ENCODE peak calls at places on chromosomes 4 and X, in five cellular contexts. M is lower lobe of right lung, U is nephron progenitor cell, P is AG09319, A is foreskin keratinocyte. J is an unnamed sample.

GRCh38 chr4:76087007-76087769 is 12.7 kb downstream of the ART3 start:
- DNase-seq in M (no peak), U (peak; percentile 38), P (peak; percentile 2), A (peak; percentile 38), J (peak; percentile 42)

GRCh38 chr4:101366331-101366730 is 19.0 kb upstream of the PPP3CA start:
- DNase-seq in M (no peak), U (no peak), P (no peak), A (no peak), J (no peak)

GRCh38 chr4:2469192-2469984 is 482 bp downstream of the RNF4 start:
- DNase-seq in M (peak; percentile 78), U (peak; percentile 58), P (no peak), A (no peak), J (peak; percentile 53)

GRCh38 chr4:8914461-8915171 is 43.0 kb upstream of the HMX1 start:
- DNase-seq in M (no peak), U (no peak), P (no peak), A (no peak), J (no peak)

GRCh38 chr4:30760560-30760959 is 40.4 kb downstream of the PCDH7 start:
- DNase-seq in M (no peak), U (no peak), P (no peak), A (no peak), J (no peak)

GRCh38 chrX:8653956-8654355 is 78.0 kb downstream of the ANOS1 start:
- DNase-seq in M (no peak), U (no peak), P (no peak), A (no peak), J (no peak)

GRCh38 chrX:133726642-133727041 is 258.8 kb downstream of the GPC3 start:
- DNase-seq in M (no peak), U (no peak), P (no peak), A (no peak), J (no peak)

GRCh38 chr4:112817933-112818921 is 181.3 kb downstream of the LARP7 start:
- DNase-seq in M (peak; percentile 54), U (peak; percentile 66), P (peak; percentile 60), A (peak; percentile 53), J (peak; percentile 86)

GRCh38 chr4:8090312-8090711 is 68.3 kb downstream of the ABLIM2 start:
- DNase-seq in M (no peak), U (no peak), P (no peak), A (peak; percentile 50), J (no peak)

GRCh38 chrX:18886344-18887161 is 97.4 kb downstream of the PHKA2 start:
- DNase-seq in M (peak; percentile 84), U (peak; percentile 43), P (no peak), A (no peak), J (peak; percentile 50)

GRCh38 chr4:180060159-180060889 is 2182.9 kb upstream of the TENM3 start:
- DNase-seq in M (no peak), U (no peak), P (no peak), A (no peak), J (no peak)

GRCh38 chrX:42385730-42386129 is 392.2 kb downstream of the PPP1R2C start:
- DNase-seq in M (no peak), U (no peak), P (no peak), A (no peak), J (no peak)

GRCh38 chrX:129493643-129494042 is 29.6 kb downstream of the SMARCA1 start:
- DNase-seq in M (no peak), U (no peak), P (no peak), A (no peak), J (no peak)

GRCh38 chr4:52665592-52665991 is 6.5 kb upstream of the USP46 start:
- DNase-seq in M (no peak), U (no peak), P (no peak), A (no peak), J (no peak)

GRCh38 chr4:52670121-52670520 is 11.0 kb upstream of the USP46 start:
- DNase-seq in M (no peak), U (no peak), P (no peak), A (no peak), J (no peak)

DNA sequence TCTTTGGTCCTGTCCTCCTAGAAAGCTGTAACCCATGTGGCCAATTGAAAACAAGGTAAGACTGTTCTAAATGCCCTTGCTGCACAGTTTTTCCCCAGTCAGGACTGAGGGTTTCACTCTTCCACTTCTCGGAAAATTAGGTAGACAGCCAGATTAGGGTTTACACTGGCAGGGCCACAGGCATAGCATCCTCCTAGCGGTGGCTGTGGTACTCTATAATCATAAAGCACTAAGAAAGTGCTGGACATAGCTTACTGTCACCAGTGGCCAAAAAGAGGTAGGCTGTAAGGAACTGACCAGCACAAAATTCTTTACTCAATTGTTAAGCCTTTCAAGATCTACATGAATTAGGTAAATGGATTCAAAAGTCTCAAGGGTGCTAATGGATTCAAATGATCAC is 11.6 kb upstream of the USP46 start:
- DNase-seq in M (no peak), U (no peak), P (no peak), A (no peak), J (no peak)
- TF ChIP-seq CTCF in M (no peak), U (no peak), P (no peak), A (no peak), J (no peak)

DNA sequence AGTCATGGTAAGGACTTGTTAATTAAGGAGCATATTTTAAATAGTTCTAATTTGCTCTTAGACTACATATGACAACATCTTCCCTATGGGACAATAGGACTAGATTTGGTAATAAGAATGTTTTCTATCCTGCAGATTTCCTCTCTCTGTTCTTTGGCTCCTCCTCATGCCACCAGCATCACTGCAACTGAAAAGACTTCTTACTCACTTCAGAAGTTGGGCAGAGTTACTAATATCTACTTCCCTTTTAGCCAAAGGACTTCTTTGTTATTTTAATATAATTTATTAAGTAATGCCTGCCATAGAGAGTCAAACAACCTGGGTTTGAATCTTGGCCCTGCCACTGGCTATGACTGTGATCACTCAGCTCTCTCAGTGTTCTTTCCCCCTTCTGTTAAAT is 16.4 kb downstream of the MMAA start:
- DNase-seq in M (no peak), U (no peak), P (no peak), A (no peak), J (no peak)
- TF ChIP-seq CTCF in M (no peak), U (no peak), P (no peak), A (no peak), J (no peak)

DNA sequence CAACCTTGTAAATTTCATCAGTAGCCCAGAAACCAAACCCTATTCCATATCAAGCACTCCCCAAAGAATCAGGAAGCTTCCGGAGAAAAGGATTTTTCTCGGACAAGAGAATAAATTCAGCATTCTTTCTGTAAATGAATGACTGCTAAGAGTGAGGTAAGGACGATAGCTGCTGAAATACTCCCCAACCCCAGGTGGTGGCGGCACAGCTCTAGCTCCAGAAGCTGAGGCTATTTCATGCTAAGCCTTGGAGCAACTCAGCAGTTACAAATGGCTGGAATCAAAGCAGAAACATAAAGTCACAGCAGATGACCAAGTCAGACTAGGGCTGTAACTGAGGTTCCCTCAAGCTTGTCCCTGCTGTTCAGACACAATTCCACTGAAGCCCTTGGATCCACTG is 13.9 kb upstream of the PCDH19 start:
- DNase-seq in M (no peak), U (no peak), P (no peak), A (no peak), J (no peak)
- TF ChIP-seq CTCF in M (no peak), U (no peak), P (no peak), A (no peak), J (no peak)

GRCh38 chr4:81607947-81608346 is 136.2 kb upstream of the RASGEF1B start:
- DNase-seq in M (no peak), U (no peak), P (no peak), A (no peak), J (no peak)

GRCh38 chr4:81605278-81605677 is 133.6 kb upstream of the RASGEF1B start:
- DNase-seq in M (no peak), U (no peak), P (no peak), A (no peak), J (no peak)

GRCh38 chr4:81606166-81606565 is 134.5 kb upstream of the RASGEF1B start:
- DNase-seq in M (no peak), U (no peak), P (no peak), A (no peak), J (no peak)

GRCh38 chr4:81604683-81605082 is 133.0 kb upstream of the RASGEF1B start:
- DNase-seq in M (no peak), U (no peak), P (peak; percentile 20), A (no peak), J (no peak)

DNA sequence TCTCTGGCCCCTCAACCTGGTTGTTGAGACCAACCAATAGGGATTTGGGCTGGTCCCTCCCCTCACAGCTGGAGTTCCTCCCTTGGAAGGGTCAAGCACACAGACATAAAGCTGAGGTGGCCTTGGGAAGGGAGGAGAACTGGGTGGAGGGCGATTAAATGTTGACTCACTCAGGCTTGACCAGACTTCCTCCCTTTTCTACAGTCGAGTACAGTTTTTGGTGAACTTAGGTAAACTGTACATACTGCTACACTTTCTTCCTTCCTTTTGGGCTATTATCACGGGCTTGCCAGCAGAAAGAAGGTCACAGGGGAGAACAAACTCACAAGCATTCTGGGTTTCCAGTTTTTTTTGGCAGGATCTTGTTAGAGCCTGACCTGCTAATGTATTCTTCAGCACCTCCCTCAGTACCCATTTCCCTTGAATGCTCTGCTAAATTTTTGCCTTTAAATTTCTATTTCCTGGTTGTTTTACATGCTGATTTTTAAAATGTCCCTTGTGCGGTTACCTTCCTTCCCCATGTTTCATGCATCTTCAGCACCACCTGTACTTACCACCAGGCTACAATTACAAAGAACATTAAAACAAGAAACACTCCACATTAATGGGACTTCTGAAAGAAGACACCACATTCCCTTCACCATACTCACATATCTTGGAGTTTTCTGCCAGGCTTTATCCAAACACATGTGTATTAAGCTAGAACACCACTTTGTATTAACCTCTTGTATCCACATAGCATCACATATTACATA is 135.3 kb upstream of the RASGEF1B start:
- DNase-seq in M (peak; percentile 50), U (peak; percentile 20), P (no peak), A (no peak), J (no peak)
- TF ChIP-seq CTCF in M (no peak), U (no peak), P (no peak), A (no peak), J (no peak)

GRCh38 chrX:75038925-75039324 is 113.7 kb upstream of the NEXMIF start:
- DNase-seq in M (no peak), U (no peak), P (no peak), A (no peak), J (no peak)
- TF ChIP-seq CTCF in M (peak; percentile 24), U (no peak), P (peak; percentile 27), A (peak; percentile 19), J (no peak)

GRCh38 chr4:120843840-120844527 is 78.5 kb downstream of the PRDM5 start:
- DNase-seq in M (peak; percentile 50), U (peak; percentile 20), P (no peak), A (no peak), J (peak; percentile 61)
- TF ChIP-seq CTCF in M (peak; percentile 44), U (peak; percentile 40), P (peak; percentile 1), A (peak; percentile 14), J (peak; percentile 50)

DNA sequence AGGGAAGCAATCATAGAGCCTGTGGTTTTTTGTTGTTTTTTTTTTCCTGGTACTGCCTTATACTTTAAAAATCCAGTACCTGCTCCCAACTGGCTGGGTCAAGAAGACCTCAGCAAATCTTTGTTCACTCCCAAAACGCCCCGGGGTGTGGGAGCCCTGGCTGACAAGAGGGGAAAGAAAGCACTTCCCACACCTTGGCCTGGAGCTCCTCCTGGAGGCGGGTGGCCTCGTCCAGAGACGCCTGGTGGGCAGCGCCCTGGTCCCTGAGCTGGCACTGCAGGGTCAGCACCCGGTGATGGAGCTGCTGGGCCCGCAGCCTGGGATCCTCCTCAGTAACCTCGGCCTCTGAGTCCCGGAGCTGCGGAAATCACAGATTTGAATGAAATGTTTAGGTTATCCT is 38.2 kb downstream of the C4orf50 start:
- DNase-seq in M (no peak), U (peak; percentile 60), P (no peak), A (no peak), J (peak; percentile 91)
- TF ChIP-seq CTCF in M (peak; percentile 60), U (peak; percentile 50), P (no peak), A (peak; percentile 43), J (peak; percentile 46)

GRCh38 chr4:129218355-129218754 is 122.4 kb downstream of the C4orf33 start:
- DNase-seq in M (no peak), U (peak; percentile 7), P (no peak), A (no peak), J (no peak)
- TF ChIP-seq CTCF in M (no peak), U (peak; percentile 38), P (no peak), A (peak; percentile 43), J (no peak)

GRCh38 chr4:168710353-168710946 is 213.6 kb downstream of the PALLD start:
- DNase-seq in M (no peak), U (no peak), P (peak; percentile 43), A (no peak), J (no peak)
- TF ChIP-seq CTCF in M (peak; percentile 53), U (peak; percentile 16), P (peak; percentile 61), A (peak; percentile 82), J (no peak)